ENCODE peak calls at places on chromosome 5, in four cellular contexts. C, Q, K and X are unnamed samples.

GRCh38 chr5:131222731-131223130 is 41.1 kb upstream of the CDC42SE2 start:
- DNase-seq in C (no peak), Q (no peak), K (no peak), X (no peak)

GRCh38 chr5:107269256-107269655 is 401.5 kb downstream of the EFNA5 start:
- DNase-seq in C (no peak), Q (no peak), K (no peak), X (no peak)

GRCh38 chr5:165333623-165334022 is 1828.2 kb downstream of the MAT2B start:
- DNase-seq in C (no peak), Q (no peak), K (no peak), X (no peak)

GRCh38 chr5:56123531-56124243 is 109.4 kb downstream of the ANKRD55 start:
- DNase-seq in C (peak), Q (peak), K (peak), X (no peak)

GRCh38 chr5:64707191-64707590 is 16.9 kb downstream of the SHISAL2B start:
- DNase-seq in C (no peak), Q (no peak), K (no peak), X (no peak)

GRCh38 chr5:7801898-7802614 is 48.9 kb downstream of the CFAP90 start:
- DNase-seq in C (no peak), Q (no peak), K (peak), X (no peak)

GRCh38 chr5:75335952-75336624 is 932 bp upstream of the HMGCR start:
- DNase-seq in C (peak), Q (peak), K (no peak), X (no peak)

GRCh38 chr5:7714119-7714518 is 136.8 kb downstream of the CFAP90 start:
- DNase-seq in C (peak), Q (no peak), K (no peak), X (no peak)

GRCh38 chr5:172891716-172892421 is 57.8 kb downstream of the ERGIC1 start:
- DNase-seq in C (no peak), Q (peak), K (peak), X (no peak)

GRCh38 chr5:158450761-158451160 is 591.8 kb upstream of the CLINT1 start:
- DNase-seq in C (no peak), Q (no peak), K (no peak), X (no peak)

GRCh38 chr5:144467795-144468194 is 297.1 kb downstream of the KCTD16 start:
- DNase-seq in C (peak), Q (peak), K (no peak), X (no peak)

GRCh38 chr5:168214071-168214470 is 77.4 kb upstream of the WWC1 start:
- DNase-seq in C (no peak), Q (no peak), K (no peak), X (no peak)

GRCh38 chr5:149519624-149520023 is 31.6 kb downstream of the CSNK1A1 start:
- DNase-seq in C (no peak), Q (no peak), K (no peak), X (no peak)
- H3K4me3 ChIP-seq in C (no peak), Q (no peak), K (no peak), X (no peak)

DNA sequence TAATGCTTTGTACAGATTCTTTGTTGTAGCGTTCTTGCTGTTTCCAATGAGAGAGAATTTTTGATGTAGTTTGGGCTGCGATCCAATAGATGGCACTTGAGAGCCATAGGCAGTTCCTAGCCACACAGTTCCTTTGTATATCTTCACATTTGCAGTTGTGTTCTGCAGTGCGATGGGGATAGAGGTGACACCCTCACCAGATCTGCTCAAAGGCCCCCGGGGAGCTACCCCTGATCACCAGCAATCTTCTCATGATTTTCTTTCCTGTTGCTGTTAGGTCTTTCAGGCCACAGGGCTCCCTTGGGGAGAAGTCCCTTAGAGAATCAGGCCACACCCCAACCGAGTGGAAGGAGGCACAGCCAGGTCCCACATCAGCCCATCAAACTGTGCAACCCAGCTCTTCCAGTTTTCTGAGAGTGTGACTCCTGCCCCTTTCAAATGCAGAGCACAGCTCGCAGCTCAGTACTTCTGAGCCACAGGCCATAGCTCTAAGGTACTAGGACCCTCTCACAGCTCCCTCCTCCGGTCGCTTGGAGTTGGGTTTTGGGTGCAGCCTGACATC is 353.7 kb downstream of the SLCO4C1 start:
- DNase-seq in C (peak), Q (peak), K (no peak), X (peak)
- TF ChIP-seq CTCF in C (peak), Q (peak), K (no peak), X (peak)

DNA sequence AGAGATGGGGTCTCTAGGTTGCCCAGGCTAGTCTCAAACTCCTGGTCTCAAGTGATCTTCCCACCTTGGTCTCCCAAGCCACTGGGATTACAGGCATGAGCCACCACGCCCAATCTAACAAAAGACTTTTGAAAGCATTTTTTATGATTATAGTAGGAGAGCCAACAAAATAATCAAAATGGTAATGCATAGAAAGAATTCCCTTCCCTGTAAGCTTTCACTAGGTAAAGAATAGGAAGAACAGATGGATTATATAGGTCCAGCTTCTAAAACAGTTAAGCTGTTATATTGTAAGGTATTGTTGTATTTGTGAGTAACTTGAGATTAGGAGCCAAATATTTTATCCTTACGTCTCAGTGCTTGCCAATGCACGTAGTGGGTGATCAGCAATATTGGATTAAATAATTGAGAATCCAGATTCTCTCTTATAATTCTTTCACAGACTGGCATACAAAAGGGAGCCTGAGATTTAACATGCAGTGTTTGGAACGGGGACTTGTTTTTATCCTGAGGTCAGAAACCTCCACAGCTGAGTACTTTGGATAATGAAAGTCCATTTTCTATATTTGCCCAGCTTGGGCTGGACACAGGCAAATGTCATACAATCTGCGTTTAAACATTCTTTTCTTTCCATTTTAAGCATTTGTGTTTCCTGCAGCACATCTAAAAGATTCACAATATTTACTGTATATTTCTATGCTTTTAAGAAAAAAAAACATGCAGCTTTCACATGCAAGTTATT is 238.5 kb downstream of the ARRDC3 start:
- DNase-seq in C (no peak), Q (no peak), K (no peak), X (no peak)
- H3K4me3 ChIP-seq in C (no peak), Q (no peak), K (peak), X (no peak)

GRCh38 chr5:15472116-15472515 is 27.9 kb upstream of the FBXL7 start:
- DNase-seq in C (no peak), Q (no peak), K (no peak), X (no peak)
- TF ChIP-seq CTCF in C (no peak), Q (no peak), K (no peak), X (no peak)

GRCh38 chr5:33433303-33434255 is 7.2 kb upstream of the TARS1 start:
- DNase-seq in C (no peak), Q (no peak), K (no peak), X (no peak)

GRCh38 chr5:33439905-33440481 is 772 bp upstream of the TARS1 start:
- DNase-seq in C (no peak), Q (no peak), K (no peak), X (no peak)

GRCh38 chr5:33440482-33441240 is at the start of gene TARS1:
- DNase-seq in C (peak), Q (peak), K (peak), X (peak)

GRCh38 chr5:33441241-33441844 is 578 bp downstream of the TARS1 start:
- DNase-seq in C (peak), Q (peak), K (no peak), X (peak)

DNA sequence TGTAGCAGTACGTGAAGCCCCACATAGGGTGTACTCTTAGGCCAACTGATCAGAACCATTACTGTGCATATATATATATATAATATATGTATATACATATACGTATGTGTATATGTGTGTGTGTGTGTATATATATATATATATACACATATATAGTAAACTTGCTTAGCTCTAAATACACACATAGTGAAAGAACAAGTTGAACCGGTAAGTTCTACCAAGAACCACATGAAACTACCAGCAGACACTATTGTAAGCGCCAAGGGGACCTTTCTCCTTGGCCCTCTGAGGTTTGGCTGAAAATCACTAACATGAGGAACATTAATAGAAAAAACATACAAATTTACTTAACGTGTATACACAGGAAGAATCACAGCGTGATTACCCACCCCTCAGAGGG is 1.8 kb upstream of the TARS1 start:
- DNase-seq in C (peak), Q (no peak), K (no peak), X (no peak)
- H3K4me3 ChIP-seq in C (peak), Q (peak), K (no peak), X (peak)

GRCh38 chr5:40160435-40160834 is 519.3 kb upstream of the PTGER4 start:
- DNase-seq in C (no peak), Q (no peak), K (no peak), X (no peak)

GRCh38 chr5:40165106-40165788 is 514.5 kb upstream of the PTGER4 start:
- DNase-seq in C (no peak), Q (no peak), K (no peak), X (no peak)

GRCh38 chr5:40166757-40167156 is 513.0 kb upstream of the PTGER4 start:
- DNase-seq in C (peak), Q (no peak), K (no peak), X (no peak)

GRCh38 chr5:40167283-40167682 is 512.4 kb upstream of the PTGER4 start:
- DNase-seq in C (no peak), Q (no peak), K (no peak), X (no peak)

DNA sequence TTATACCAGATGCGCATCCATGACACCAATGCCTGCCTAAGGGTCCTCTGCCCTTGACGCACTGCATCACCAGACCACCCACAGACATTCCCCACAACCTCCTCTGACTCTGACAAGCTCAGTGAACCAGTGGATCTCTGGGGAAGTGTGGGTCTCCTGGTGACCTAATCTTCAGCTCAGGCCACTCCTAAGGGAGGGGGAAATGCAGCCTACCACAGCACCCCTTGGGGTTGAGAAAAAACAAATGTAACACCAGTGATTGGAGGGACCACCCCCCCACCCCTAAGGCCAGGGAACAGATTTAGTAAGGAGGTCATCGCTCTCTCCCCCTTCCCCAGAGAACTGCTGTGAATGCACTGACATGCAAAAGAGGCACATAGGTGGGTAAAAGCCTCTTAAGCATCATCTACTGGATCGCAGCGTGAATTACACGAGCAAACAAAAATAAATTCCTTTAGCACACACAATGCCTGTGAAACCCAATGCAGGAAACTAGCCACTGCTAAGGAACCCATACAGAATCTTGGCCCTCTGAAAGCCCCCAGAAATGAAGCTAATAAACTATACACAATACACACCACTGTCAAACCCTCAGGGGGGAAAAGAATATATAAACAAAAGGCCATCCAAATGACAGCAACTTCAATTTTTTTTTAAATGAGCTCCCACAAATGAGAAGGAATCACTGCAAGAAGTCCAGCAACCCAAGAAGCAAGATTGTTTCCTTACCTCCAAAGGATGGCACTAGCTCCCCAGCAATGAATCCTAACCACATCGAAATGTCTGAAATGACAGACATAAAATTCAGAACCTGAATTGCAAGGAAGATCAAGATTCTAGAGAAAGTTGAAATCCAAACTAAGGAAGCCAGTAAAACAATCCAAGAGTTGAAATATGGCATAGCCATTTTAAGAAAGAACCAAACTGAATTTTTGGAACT is 513.7 kb upstream of the PTGER4 start:
- DNase-seq in C (peak), Q (peak), K (no peak), X (no peak)
- TF ChIP-seq CTCF in C (no peak), Q (peak), K (no peak), X (no peak)

GRCh38 chr5:43063731-43064171 is 23.6 kb upstream of the ANXA2R start:
- DNase-seq in C (no peak), Q (peak), K (no peak), X (no peak)
- H3K4me3 ChIP-seq in C (no peak), Q (peak), K (peak), X (no peak)